ENCODE peak calls at places on chromosomes 5 and 9, in nine cellular contexts. Z is cardiac muscle cell, R is lung, T is PC-3, P is hepatocyte, W is heart left ventricle, M is BE2C, H is left lung, C is uterus. A is an unnamed sample.

GRCh38 chr5:15690611-15691010 is 190.6 kb downstream of the FBXL7 start:
- DNase-seq in Z (peak; percentile 15), R (no peak), T (no peak), P (no peak), W (no peak), M (no peak), H (no peak), C (no peak), A (no peak)

GRCh38 chr5:168106008-168106761 is 185.3 kb upstream of the WWC1 start:
- DNase-seq in Z (peak; percentile 33), R (no peak), T (peak; percentile 30), P (no peak), W (no peak), M (no peak), H (no peak), C (no peak), A (peak; percentile 55)

GRCh38 chr5:74685979-74686631 is 1.1 kb downstream of the HEXB start:
- DNase-seq in Z (peak; percentile 75), R (no peak), T (peak; percentile 6), P (no peak), W (no peak), M (no peak), H (no peak), C (no peak), A (no peak)

GRCh38 chr5:147481857-147482256 is 28.0 kb downstream of the DPYSL3 start:
- DNase-seq in Z (peak; percentile 72), R (no peak), T (no peak), P (no peak), W (no peak), M (no peak), H (no peak), C (no peak), A (peak; percentile 55)

GRCh38 chr9:95556521-95556920 is 39.8 kb upstream of the PTCH1 start:
- DNase-seq in Z (no peak), R (no peak), T (no peak), P (no peak), W (no peak), M (no peak), H (no peak), C (no peak), A (no peak)

GRCh38 chr5:164672931-164673694 is 1167.7 kb downstream of the MAT2B start:
- DNase-seq in Z (no peak), R (no peak), T (peak; percentile 13), P (no peak), W (no peak), M (peak; percentile 33), H (no peak), C (no peak), A (peak; percentile 51)

GRCh38 chr9:117344892-117345660 is 69.8 kb downstream of the ASTN2 start:
- DNase-seq in Z (no peak), R (no peak), T (no peak), P (peak; percentile 23), W (no peak), M (no peak), H (no peak), C (no peak), A (no peak)

GRCh38 chr5:78287833-78288232 is 6.7 kb downstream of the AP3B1 start:
- DNase-seq in Z (peak; percentile 68), R (no peak), T (peak; percentile 50), P (peak; percentile 18), W (no peak), M (no peak), H (no peak), C (no peak), A (peak; percentile 88)

GRCh38 chr9:72480931-72481330 is 40.5 kb upstream of the TMC1 start:
- DNase-seq in Z (peak; percentile 32), R (no peak), T (peak; percentile 51), P (peak; percentile 31), W (no peak), M (no peak), H (no peak), C (no peak), A (peak; percentile 86)

GRCh38 chr5:79613571-79613970 is 1.3 kb downstream of the TENT2 start:
- DNase-seq in Z (no peak), R (no peak), T (no peak), P (no peak), W (no peak), M (no peak), H (no peak), C (no peak), A (peak; percentile 65)

GRCh38 chr9:99266136-99267023 is 44.3 kb downstream of the SEC61B start:
- DNase-seq in Z (peak; percentile 89), R (peak; percentile 74), T (peak; percentile 53), P (peak; percentile 83), W (peak; percentile 66), M (peak; percentile 85), H (peak; percentile 89), C (peak; percentile 42), A (no peak)

GRCh38 chr9:116998305-116998704 is 311.2 kb downstream of the TRIM32 start:
- DNase-seq in Z (peak; percentile 24), R (no peak), T (peak; percentile 22), P (peak; percentile 64), W (no peak), M (no peak), H (no peak), C (no peak), A (no peak)

GRCh38 chr5:43197535-43197934 is 5.5 kb downstream of the NIM1K start:
- DNase-seq in Z (no peak), R (no peak), T (no peak), P (no peak), W (no peak), M (no peak), H (no peak), C (no peak), A (no peak)

GRCh38 chr5:169213479-169213878 is 87.5 kb downstream of the SLIT3 start:
- DNase-seq in Z (peak; percentile 17), R (no peak), T (no peak), P (no peak), W (no peak), M (no peak), H (no peak), C (no peak), A (no peak)

GRCh38 chr5:140570058-140570457 is 5.4 kb downstream of the SLC35A4 start:
- DNase-seq in Z (no peak), R (no peak), T (no peak), P (no peak), W (no peak), M (no peak), H (no peak), C (no peak), A (no peak)

GRCh38 chr9:131271506-131271931 is 4.8 kb downstream of the FAM78A start:
- DNase-seq in Z (no peak), R (no peak), T (no peak), P (no peak), W (peak; percentile 41), M (no peak), H (no peak), C (no peak), A (peak; percentile 61)

GRCh38 chr5:41788800-41789395 is 81.3 kb downstream of the OXCT1 start:
- DNase-seq in Z (peak; percentile 84), R (no peak), T (peak; percentile 82), P (no peak), W (no peak), M (no peak), H (no peak), C (no peak), A (no peak)

GRCh38 chr5:62649476-62650113 is 71.0 kb downstream of the LRRC70 start:
- DNase-seq in Z (no peak), R (no peak), T (no peak), P (no peak), W (no peak), M (peak; percentile 36), H (no peak), C (no peak), A (peak; percentile 13)

GRCh38 chr5:28310696-28311095 is 1272.3 kb upstream of the CDH9 start:
- DNase-seq in Z (no peak), R (no peak), T (no peak), P (no peak), W (no peak), M (no peak), H (peak; percentile 46), C (no peak), A (no peak)

GRCh38 chr5:52469420-52469819 is 318.3 kb upstream of the ITGA1 start:
- DNase-seq in Z (no peak), R (no peak), T (no peak), P (no peak), W (no peak), M (no peak), H (no peak), C (no peak), A (no peak)

GRCh38 chr9:84669293-84670105 is at the start of gene NTRK2:
- DNase-seq in Z (peak; percentile 30), R (no peak), T (no peak), P (peak; percentile 36), W (peak; percentile 39), M (no peak), H (peak; percentile 75), C (no peak), A (peak; percentile 86)

GRCh38 chr5:132754947-132755346 is 7.7 kb downstream of the CCNI2 start:
- DNase-seq in Z (peak; percentile 58), R (no peak), T (peak; percentile 3), P (no peak), W (no peak), M (no peak), H (no peak), C (no peak), A (peak; percentile 81)
- TF ChIP-seq CTCF in Z (peak; percentile 30), R (no peak), T (peak; percentile 23), P (peak; percentile 27), W (peak; percentile 36), M (peak; percentile 60), H (no peak), C (no peak), A (peak; percentile 35)

GRCh38 chr5:150645070-150645700 is 4.7 kb downstream of the SYNPO start:
- DNase-seq in Z (peak; percentile 95), R (peak; percentile 61), T (peak; percentile 51), P (no peak), W (peak; percentile 90), M (peak; percentile 91), H (no peak), C (peak; percentile 85), A (peak; percentile 95)
- H3K4me1 ChIP-seq in Z (peaks cover 31% of the 10 kb centered on the region), R (peaks cover 33% of the 10 kb centered on the region), T (peaks cover 49% of the 10 kb centered on the region), P (peaks cover 54% of the 10 kb centered on the region), W (peaks cover 97% of the 10 kb centered on the region), M (peaks cover 53% of the 10 kb centered on the region), H (peaks cover 45% of the 10 kb centered on the region), C (peaks cover 54% of the 10 kb centered on the region), A (peaks cover 56% of the 10 kb centered on the region)

DNA sequence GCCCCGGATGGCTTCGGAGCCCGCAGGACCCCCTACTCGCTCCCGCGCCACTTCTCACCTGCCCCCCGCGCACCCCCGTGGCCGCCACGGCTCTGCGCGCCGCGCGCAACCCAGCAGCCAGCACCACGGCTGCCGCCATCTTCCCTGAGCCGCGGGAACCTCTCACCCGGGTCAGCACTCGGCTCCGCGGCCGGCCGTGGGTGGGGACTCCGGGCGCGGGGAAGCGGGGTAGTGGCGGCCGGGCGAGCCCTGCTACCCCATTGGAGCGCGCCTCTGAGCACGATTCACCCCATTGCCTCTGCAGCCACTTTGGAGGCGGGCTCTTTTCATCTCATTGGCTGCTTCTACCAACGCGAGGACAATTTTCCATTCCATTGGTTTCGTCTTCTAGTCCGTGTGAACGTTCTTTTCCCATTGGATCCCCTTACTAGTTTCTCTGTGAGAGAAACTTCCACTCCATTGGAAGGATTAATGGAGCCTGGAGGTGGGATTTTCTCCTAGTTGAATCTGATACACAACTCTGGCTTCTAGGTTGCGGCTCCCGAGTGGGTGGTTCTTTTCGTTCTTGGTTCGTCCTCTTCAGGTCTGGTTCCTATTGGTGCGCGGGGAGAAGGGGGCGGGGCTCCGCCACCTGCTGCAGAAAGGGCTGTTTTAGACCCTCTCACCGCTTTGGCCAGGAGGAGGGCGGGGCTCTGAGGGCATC is at the start of gene HINT2:
- DNase-seq in Z (peak; percentile 99), R (peak; percentile 97), T (peak; percentile 94), P (peak; percentile 98), W (peak; percentile 97), M (peak; percentile 97), H (peak; percentile 97), C (peak; percentile 98), A (peak; percentile 99)
- TF ChIP-seq CTCF in Z (no peak), R (no peak), T (no peak), P (no peak), W (no peak), M (no peak), H (no peak), C (no peak), A (no peak)

GRCh38 chr5:526456-527088 is 2.3 kb upstream of the SLC9A3 start:
- DNase-seq in Z (no peak), R (no peak), T (no peak), P (no peak), W (peak; percentile 11), M (no peak), H (peak; percentile 37), C (no peak), A (no peak)
- H3K4me1 ChIP-seq in Z (no peaks in the 10 kb centered on the region), R (peaks cover 3% of the 10 kb centered on the region), T (no peaks in the 10 kb centered on the region), P (peaks cover 9% of the 10 kb centered on the region), W (peaks cover 5% of the 10 kb centered on the region), M (no peaks in the 10 kb centered on the region), H (no peaks in the 10 kb centered on the region), C (peaks cover 13% of the 10 kb centered on the region), A (no peaks in the 10 kb centered on the region)